ENCODE peak calls at places on chromosome 19, in four cellular contexts. One of them, this sample, is unnamed.

GRCh38 chr19:12156254-12157058 is at the start of gene ZNF625:
- DNase-seq in HepG2: peak
- DNase-seq in H1: peak
- DNase-seq in GM12878: peak
- DNase-seq in this sample: peak

GRCh38 chr19:16836115-16836905 is 7.1 kb downstream of the SIN3B start:
- DNase-seq in HepG2: no peak
- DNase-seq in GM12878: peak
- DNase-seq in H1: no peak
- DNase-seq in this sample: peak

GRCh38 chr19:37466277-37466797 is 907 bp downstream of the ZNF569 start:
- DNase-seq in HepG2: no peak
- DNase-seq in H1: no peak
- DNase-seq in GM12878: peak
- DNase-seq in this sample: no peak

GRCh38 chr19:54462072-54462712 is 1.4 kb downstream of the LENG9 start:
- DNase-seq in H1: no peak
- DNase-seq in GM12878: no peak
- DNase-seq in HepG2: no peak
- DNase-seq in this sample: no peak

GRCh38 chr19:35348909-35349611 is 1.4 kb downstream of the FFAR1 start:
- DNase-seq in HepG2: no peak
- DNase-seq in GM12878: no peak
- DNase-seq in H1: no peak
- DNase-seq in this sample: no peak

GRCh38 chr19:11168568-11168967 is 13.0 kb upstream of the SPC24 start:
- DNase-seq in H1: no peak
- DNase-seq in GM12878: no peak
- DNase-seq in HepG2: no peak
- DNase-seq in this sample: no peak

GRCh38 chr19:57633832-57634131 is 814 bp downstream of the ZNF211 start:
- DNase-seq in HepG2: no peak
- DNase-seq in H1: no peak
- DNase-seq in GM12878: no peak
- DNase-seq in this sample: no peak

GRCh38 chr19:4913996-4914735 is 4.9 kb downstream of the UHRF1 start:
- DNase-seq in HepG2: no peak
- DNase-seq in H1: no peak
- DNase-seq in GM12878: no peak
- DNase-seq in this sample: no peak

GRCh38 chr19:33639034-33639681 is 17.4 kb downstream of the CHST8 start:
- DNase-seq in HepG2: no peak
- DNase-seq in GM12878: no peak
- DNase-seq in H1: no peak
- DNase-seq in this sample: no peak

GRCh38 chr19:29965529-29965928 is 23.5 kb downstream of the URI1 start:
- DNase-seq in H1: no peak
- DNase-seq in HepG2: no peak
- DNase-seq in GM12878: no peak
- DNase-seq in this sample: no peak

GRCh38 chr19:399370-399769 is 9.6 kb downstream of the C2CD4C start:
- DNase-seq in GM12878: no peak
- DNase-seq in HepG2: no peak
- DNase-seq in H1: no peak
- DNase-seq in this sample: no peak

GRCh38 chr19:51342631-51343569 is 961 bp upstream of the VSIG10L start:
- DNase-seq in H1: no peak
- DNase-seq in HepG2: no peak
- DNase-seq in GM12878: no peak
- DNase-seq in this sample: no peak

GRCh38 chr19:8935460-8935859 is 74.7 kb downstream of the MUC16 start:
- DNase-seq in GM12878: no peak
- DNase-seq in HepG2: no peak
- DNase-seq in H1: no peak
- DNase-seq in this sample: no peak

GRCh38 chr19:7817801-7818200 is 12.2 kb upstream of the EVI5L start:
- DNase-seq in GM12878: no peak
- DNase-seq in H1: no peak
- DNase-seq in HepG2: no peak
- DNase-seq in this sample: no peak
- TF ChIP-seq POLR2A in GM12878: no peak
- TF ChIP-seq POLR2A in H1: no peak
- TF ChIP-seq POLR2A in HepG2: no peak
- TF ChIP-seq POLR2A in this sample: no peak

GRCh38 chr19:46922465-46922864 is 61.7 kb downstream of the ARHGAP35 start:
- DNase-seq in H1: no peak
- DNase-seq in GM12878: no peak
- DNase-seq in HepG2: no peak
- DNase-seq in this sample: no peak

GRCh38 chr19:46915386-46915785 is 54.6 kb downstream of the ARHGAP35 start:
- DNase-seq in HepG2: peak
- DNase-seq in GM12878: no peak
- DNase-seq in H1: no peak
- DNase-seq in this sample: no peak

GRCh38 chr19:46920341-46920740 is 59.5 kb downstream of the ARHGAP35 start:
- DNase-seq in GM12878: no peak
- DNase-seq in H1: no peak
- DNase-seq in HepG2: no peak
- DNase-seq in this sample: no peak

GRCh38 chr19:46916971-46917370 is 56.2 kb downstream of the ARHGAP35 start:
- DNase-seq in HepG2: no peak
- DNase-seq in H1: no peak
- DNase-seq in GM12878: peak
- DNase-seq in this sample: no peak

GRCh38 chr19:46919324-46919723 is 58.5 kb downstream of the ARHGAP35 start:
- DNase-seq in GM12878: no peak
- DNase-seq in H1: no peak
- DNase-seq in HepG2: no peak
- DNase-seq in this sample: no peak
- TF ChIP-seq TAF1 in GM12878: no peak
- TF ChIP-seq TAF1 in H1: no peak
- TF ChIP-seq TAF1 in HepG2: no peak
- TF ChIP-seq TAF1 in this sample: no peak

GRCh38 chr19:15072930-15073647 is 8.9 kb upstream of the OR1I1 start:
- DNase-seq in H1: no peak
- DNase-seq in GM12878: no peak
- DNase-seq in HepG2: peak
- DNase-seq in this sample: no peak

GRCh38 chr19:15074371-15074770 is 7.6 kb upstream of the OR1I1 start:
- DNase-seq in H1: no peak
- DNase-seq in HepG2: no peak
- DNase-seq in GM12878: no peak
- DNase-seq in this sample: no peak

DNA sequence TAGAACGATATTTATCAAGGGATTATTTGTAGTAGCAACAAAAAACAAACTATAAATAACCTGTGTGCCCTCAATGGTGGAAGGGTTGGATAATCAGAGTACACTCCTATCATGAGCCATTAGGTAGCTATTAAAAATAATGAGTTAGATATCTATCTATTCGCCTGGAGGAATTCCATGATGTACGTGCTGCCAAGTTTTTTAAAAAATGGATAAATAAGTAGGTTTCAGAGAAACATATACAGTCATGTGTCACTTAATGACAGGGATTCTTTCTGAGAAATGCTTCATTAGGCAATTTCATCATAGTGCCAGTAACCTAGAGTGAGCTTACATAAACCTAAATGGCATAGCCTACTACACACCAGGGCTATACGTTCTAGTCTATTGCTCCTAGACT is 6.2 kb upstream of the OR1I1 start:
- DNase-seq in HepG2: no peak
- DNase-seq in GM12878: no peak
- DNase-seq in H1: no peak
- DNase-seq in this sample: no peak
- TF ChIP-seq POLR2A in HepG2: no peak
- TF ChIP-seq POLR2A in GM12878: no peak
- TF ChIP-seq POLR2A in H1: no peak
- TF ChIP-seq POLR2A in this sample: no peak

GRCh38 chr19:10061717-10062310 is 24.3 kb upstream of the SHFL start:
- DNase-seq in GM12878: no peak
- DNase-seq in H1: no peak
- DNase-seq in HepG2: no peak
- DNase-seq in this sample: no peak
- TF ChIP-seq TAF1 in GM12878: no peak
- TF ChIP-seq TAF1 in H1: no peak
- TF ChIP-seq TAF1 in HepG2: no peak
- TF ChIP-seq TAF1 in this sample: no peak

DNA sequence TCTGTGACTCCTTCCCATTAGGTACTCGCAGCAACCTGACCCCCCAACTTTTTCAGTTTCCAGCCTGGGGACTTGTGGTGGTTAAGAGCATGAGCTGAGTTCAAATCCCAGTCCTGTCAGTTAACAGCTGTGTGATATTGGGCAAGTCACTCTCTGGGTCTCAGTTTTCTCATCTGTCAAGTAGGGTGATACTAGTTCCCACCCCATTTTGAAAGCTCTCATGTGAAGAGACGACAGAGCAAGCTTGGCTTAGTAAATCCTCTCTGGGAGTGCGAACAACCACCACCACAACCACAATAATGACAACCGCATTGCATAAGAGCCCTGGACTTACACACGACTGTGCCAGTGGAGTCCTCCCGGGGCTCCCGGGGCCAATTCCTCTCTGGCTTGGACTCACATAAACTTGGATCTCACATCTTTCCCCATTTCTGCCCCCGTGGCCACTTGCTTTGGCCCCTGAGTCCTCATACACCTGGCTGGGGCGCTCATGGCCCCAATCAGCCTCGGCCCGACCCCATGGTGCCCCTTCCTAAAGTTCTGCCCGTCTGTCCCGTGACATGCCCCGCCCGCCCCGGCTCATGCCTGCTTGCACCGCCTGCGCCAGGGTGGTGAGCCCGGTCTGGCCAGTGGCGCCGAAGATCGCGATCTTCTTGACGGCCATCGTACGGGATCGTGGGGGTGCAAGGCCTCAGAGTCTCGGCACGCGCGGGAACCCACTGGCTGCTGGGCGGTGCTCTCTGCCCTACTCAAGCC is at the start of gene BLVRB:
- DNase-seq in HepG2: peak
- DNase-seq in GM12878: no peak
- DNase-seq in H1: no peak
- DNase-seq in this sample: no peak
- TF ChIP-seq POLR2A in HepG2: peak
- TF ChIP-seq POLR2A in GM12878: peak
- TF ChIP-seq POLR2A in H1: no peak
- TF ChIP-seq POLR2A in this sample: peak

DNA sequence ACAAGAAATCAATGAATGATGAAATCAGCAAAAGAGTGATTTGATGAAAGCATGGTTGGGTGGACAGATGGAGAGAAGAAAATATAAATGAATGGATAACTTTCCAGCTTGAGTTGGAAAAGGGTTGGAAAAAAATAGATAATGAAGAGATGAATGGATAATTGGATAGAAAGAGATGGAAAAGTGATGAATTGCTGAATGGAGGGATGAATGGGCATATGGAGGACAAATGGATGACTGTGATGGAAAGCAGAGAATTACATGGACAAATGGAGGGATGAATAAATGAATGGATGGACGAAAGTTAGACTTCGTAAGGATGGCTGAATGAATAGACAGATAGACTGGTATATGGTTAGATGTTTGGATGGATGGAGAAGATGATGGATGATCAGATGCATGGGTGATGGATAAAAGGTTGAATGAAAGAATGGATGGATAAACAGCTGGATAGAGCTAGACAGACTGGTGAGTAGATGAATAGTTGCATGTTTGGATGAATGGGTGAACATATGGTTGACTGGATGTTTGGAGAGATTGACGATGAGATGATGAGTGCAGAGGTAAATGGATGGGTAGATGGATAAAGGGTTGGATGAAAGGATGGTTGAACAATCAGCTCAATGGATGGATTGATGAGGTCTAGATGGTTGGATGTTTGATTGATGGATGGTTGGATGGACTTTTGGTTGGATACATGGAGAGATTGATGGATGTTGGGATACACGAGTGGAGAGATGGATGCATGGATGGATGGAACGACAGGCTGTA is 11.8 kb downstream of the LGALS7B start:
- DNase-seq in HepG2: no peak
- DNase-seq in H1: no peak
- DNase-seq in GM12878: no peak
- DNase-seq in this sample: no peak
- TF ChIP-seq TAF1 in HepG2: no peak
- TF ChIP-seq TAF1 in H1: no peak
- TF ChIP-seq TAF1 in GM12878: no peak
- TF ChIP-seq TAF1 in this sample: no peak

DNA sequence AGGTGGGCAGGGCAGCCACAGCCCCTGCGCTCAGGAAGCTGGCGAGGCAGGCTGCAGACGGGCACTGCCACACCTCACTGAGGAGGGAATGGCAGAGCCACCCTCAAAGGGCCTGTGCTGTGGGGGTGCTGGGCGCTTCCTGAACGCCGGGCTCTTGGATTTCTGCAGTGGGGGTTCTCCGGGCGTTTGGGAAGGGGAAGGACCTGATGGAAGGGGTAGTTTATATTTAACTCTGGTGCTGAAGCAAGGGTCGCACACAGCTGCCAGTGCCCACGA is 10.5 kb downstream of the GNA11 start:
- DNase-seq in GM12878: no peak
- DNase-seq in H1: no peak
- DNase-seq in HepG2: no peak
- DNase-seq in this sample: no peak
- TF ChIP-seq POLR2A in GM12878: no peak
- TF ChIP-seq POLR2A in H1: no peak
- TF ChIP-seq POLR2A in HepG2: no peak
- TF ChIP-seq POLR2A in this sample: no peak

This sample was measured in GM12892.